ENCODE peak calls at places on chromosomes 12 and 14, in six cellular contexts. X is spleen, W is suprapubic skin, O is breast epithelium, Z is HepG2, B is HCT116. M is an unnamed sample.

GRCh38 chr12:57200497-57200896 is 16.1 kb upstream of the NXPH4 start:
- DNase-seq in X (no peak), W (no peak), O (no peak), Z (no peak), B (no peak), M (no peak)

GRCh38 chr12:5807090-5807414 is 138.0 kb downstream of the ANO2 start:
- DNase-seq in X (no peak), W (no peak), O (no peak), Z (no peak), B (peak; percentile 63), M (no peak)

GRCh38 chr12:46983393-46983793 is 96.0 kb upstream of the PCED1B start:
- DNase-seq in X (no peak), W (no peak), O (no peak), Z (no peak), B (no peak), M (no peak)

GRCh38 chr14:24325131-24325530 is 9.7 kb downstream of the ADCY4 start:
- DNase-seq in X (no peak), W (no peak), O (no peak), Z (no peak), B (no peak), M (no peak)

GRCh38 chr12:105420046-105420445 is 89.6 kb downstream of the C12orf75 start:
- DNase-seq in X (no peak), W (no peak), O (no peak), Z (no peak), B (no peak), M (no peak)

GRCh38 chr12:19886805-19887105 is 447.5 kb downstream of the AEBP2 start:
- DNase-seq in X (no peak), W (no peak), O (no peak), Z (no peak), B (no peak), M (no peak)

GRCh38 chr12:47082283-47082962 is 2.7 kb upstream of the AMIGO2 start:
- DNase-seq in X (no peak), W (no peak), O (no peak), Z (no peak), B (no peak), M (no peak)

GRCh38 chr12:68420225-68421008 is 88.3 kb upstream of the MDM1 start:
- DNase-seq in X (no peak), W (no peak), O (no peak), Z (no peak), B (no peak), M (no peak)

GRCh38 chr14:90514015-90514398 is 117.2 kb downstream of the CALM1 start:
- DNase-seq in X (no peak), W (no peak), O (no peak), Z (no peak), B (no peak), M (no peak)

GRCh38 chr14:69704319-69704718 is 62.6 kb upstream of the SRSF5 start:
- DNase-seq in X (no peak), W (no peak), O (no peak), Z (no peak), B (no peak), M (no peak)

GRCh38 chr14:54768501-54768900 is 134.1 kb downstream of the GCH1 start:
- DNase-seq in X (no peak), W (no peak), O (no peak), Z (no peak), B (no peak), M (no peak)

GRCh38 chr12:59182660-59183455 is 262.6 kb upstream of the LRIG3 start:
- DNase-seq in X (no peak), W (no peak), O (no peak), Z (no peak), B (no peak), M (no peak)

GRCh38 chr12:100473716-100474150 is at the start of gene NR1H4:
- DNase-seq in X (no peak), W (no peak), O (no peak), Z (peak; percentile 32), B (no peak), M (no peak)

GRCh38 chr12:46342562-46343033 is 30.0 kb downstream of the SLC38A2 start:
- DNase-seq in X (no peak), W (no peak), O (no peak), Z (peak; percentile 64), B (peak; percentile 56), M (peak; percentile 67)

GRCh38 chr12:4025420-4026358 is 152.5 kb upstream of the PARP11 start:
- DNase-seq in X (no peak), W (no peak), O (no peak), Z (peak; percentile 22), B (no peak), M (no peak)

GRCh38 chr12:116610971-116611541 is 51.9 kb downstream of the MAP1LC3B2 start:
- DNase-seq in X (no peak), W (no peak), O (no peak), Z (no peak), B (no peak), M (no peak)

GRCh38 chr14:64038857-64039542 is 186.2 kb downstream of the SYNE2 start:
- DNase-seq in X (no peak), W (no peak), O (no peak), Z (no peak), B (no peak), M (no peak)

GRCh38 chr12:93572712-93573551 is 457 bp downstream of the SOCS2 start:
- DNase-seq in X (peak; percentile 84), W (peak; percentile 69), O (no peak), Z (no peak), B (no peak), M (no peak)

GRCh38 chr12:5480218-5480952 is 48.5 kb downstream of the NTF3 start:
- DNase-seq in X (no peak), W (no peak), O (no peak), Z (no peak), B (no peak), M (no peak)

GRCh38 chr12:9792961-9793617 is 32.4 kb upstream of the CD69 start:
- DNase-seq in X (no peak), W (no peak), O (no peak), Z (no peak), B (no peak), M (no peak)

GRCh38 chr12:38427442-38427841 is 110.9 kb downstream of the ALG10B start:
- DNase-seq in X (no peak), W (no peak), O (no peak), Z (no peak), B (no peak), M (no peak)

GRCh38 chr14:50533806-50534205 is 1.4 kb upstream of the MAP4K5 start:
- DNase-seq in X (no peak), W (no peak), O (no peak), Z (no peak), B (no peak), M (no peak)

GRCh38 chr14:99441157-99441870 is 39.3 kb downstream of the SETD3 start:
- DNase-seq in X (no peak), W (no peak), O (no peak), Z (peak; percentile 18), B (no peak), M (no peak)

GRCh38 chr12:14289596-14289995 is 75.9 kb upstream of the ATF7IP start:
- DNase-seq in X (no peak), W (no peak), O (no peak), Z (no peak), B (no peak), M (no peak)

GRCh38 chr14:24052656-24053547 is 1.1 kb downstream of the CARMIL3 start:
- DNase-seq in X (no peak), W (peak; percentile 51), O (no peak), Z (no peak), B (no peak), M (no peak)

GRCh38 chr12:7933255-7933726 is 2.7 kb downstream of the SLC2A3 start:
- DNase-seq in X (peak; percentile 85), W (peak; percentile 84), O (no peak), Z (peak; percentile 93), B (peak; percentile 94), M (peak; percentile 57)

GRCh38 chr12:88325076-88325827 is 183.1 kb downstream of the TMTC3 start:
- DNase-seq in X (no peak), W (no peak), O (no peak), Z (no peak), B (no peak), M (no peak)

GRCh38 chr12:6603095-6603567 is 4.0 kb downstream of the CHD4 start:
- DNase-seq in X (no peak), W (no peak), O (no peak), Z (no peak), B (no peak), M (no peak)

GRCh38 chr14:69712637-69713088 is 54.3 kb upstream of the SRSF5 start:
- DNase-seq in X (peak; percentile 83), W (no peak), O (no peak), Z (no peak), B (no peak), M (peak; percentile 70)

GRCh38 chr14:75648066-75648838 is 12.4 kb downstream of the ERG28 start:
- DNase-seq in X (no peak), W (no peak), O (peak; percentile 63), Z (peak; percentile 98), B (peak; percentile 54), M (peak; percentile 75)
- TF ChIP-seq POLR2AphosphoS5 in X (no peak), W (no peak), O (no peak), Z (peak; percentile 36), B (peak; percentile 35), M (no peak)

DNA sequence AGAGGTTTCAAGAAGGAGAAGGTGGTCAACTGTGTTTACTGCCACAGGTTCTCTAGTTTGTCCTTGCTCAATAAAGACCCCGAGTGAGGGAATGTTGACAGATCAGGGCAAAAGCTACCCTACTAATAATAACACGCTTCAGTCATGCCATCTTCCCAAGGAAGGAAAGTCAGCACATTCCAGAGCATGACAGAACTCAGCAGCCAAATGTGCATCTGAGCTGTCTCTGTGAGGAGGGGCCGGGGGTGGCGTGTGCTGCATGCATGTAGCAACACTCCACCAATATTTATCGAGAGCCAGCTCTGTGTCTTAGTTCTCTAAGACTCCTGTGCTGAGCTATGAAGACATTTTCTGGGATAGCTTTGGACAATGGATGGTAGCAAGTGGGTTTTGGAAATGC is 260.4 kb downstream of the DPF3 start:
- DNase-seq in X (no peak), W (no peak), O (no peak), Z (no peak), B (no peak), M (no peak)
- TF ChIP-seq POLR2AphosphoS5 in X (no peak), W (no peak), O (no peak), Z (no peak), B (no peak), M (no peak)

DNA sequence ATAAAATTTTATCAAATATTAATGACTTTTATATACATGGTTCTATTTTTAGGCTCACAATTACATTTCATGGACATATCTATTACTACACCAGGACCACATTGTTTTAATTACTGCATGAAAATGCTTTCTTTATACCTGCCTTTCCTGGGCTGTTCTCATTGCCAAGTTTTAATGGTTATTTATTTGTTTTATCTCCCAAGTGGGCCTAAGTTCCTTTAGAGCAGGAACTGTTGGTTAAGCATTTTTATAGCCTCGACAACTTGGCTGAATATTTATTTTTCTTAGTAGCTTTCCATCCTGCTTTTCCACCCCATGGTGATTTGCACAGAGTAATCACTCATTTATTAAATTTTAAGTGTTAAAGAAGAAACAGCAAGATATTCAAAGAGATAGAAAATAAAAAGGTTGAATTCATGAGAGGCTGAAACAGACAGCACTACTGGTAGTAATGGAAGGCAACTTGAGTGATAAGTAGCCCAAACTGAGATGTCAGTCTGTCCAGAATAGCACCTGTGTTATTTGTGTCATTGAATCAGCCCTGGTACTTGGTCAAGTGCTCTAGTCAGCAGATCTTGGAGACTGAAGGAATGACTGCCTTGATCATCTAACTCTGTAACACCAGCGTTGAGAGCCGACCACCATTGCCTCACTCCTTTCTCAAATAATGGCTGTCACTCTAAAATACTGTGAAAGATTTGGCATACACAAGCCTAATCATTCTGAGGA is 119.1 kb upstream of the EGLN3 start:
- DNase-seq in X (no peak), W (no peak), O (no peak), Z (no peak), B (no peak), M (no peak)
- TF ChIP-seq POLR2AphosphoS5 in X (no peak), W (no peak), O (no peak), Z (no peak), B (no peak), M (no peak)

GRCh38 chr12:89351489-89352241 is 636 bp downstream of the DUSP6 start:
- DNase-seq in X (peak; percentile 93), W (peak; percentile 78), O (no peak), Z (no peak), B (no peak), M (peak; percentile 47)
- TF ChIP-seq POLR2AphosphoS5 in X (peak; percentile 39), W (peak; percentile 3), O (peak; percentile 69), Z (no peak), B (peak; percentile 5), M (no peak)